ENCODE peak calls at places on chromosomes 7 and 10, in ten cellular contexts. I, G, R, Q, M, K, Y, U, S and V are unnamed samples.

GRCh38 chr10:92126100-92126650 is 164.7 kb downstream of the CPEB3 start:
- DNase-seq in S (no peak), M (no peak), U (no peak), I (no peak), Y (peak), R (no peak), Q (no peak), G (no peak), K (no peak), V (no peak)

GRCh38 chr10:79340646-79341244 is 6.5 kb upstream of the PPIF start:
- DNase-seq in Y (no peak), K (no peak), M (no peak), Q (no peak), G (no peak), R (no peak), U (no peak), I (no peak), S (no peak), V (no peak)

GRCh38 chr10:77592510-77592909 is 45.1 kb downstream of the KCNMA1 start:
- DNase-seq in Q (no peak), K (no peak), U (no peak), I (no peak), R (no peak), G (no peak), M (no peak), Y (no peak), S (no peak), V (no peak)

GRCh38 chr7:22720791-22721786 is 5.9 kb upstream of the IL6 start:
- DNase-seq in U (no peak), I (no peak), S (no peak), G (no peak), K (no peak), Q (no peak), M (no peak), Y (no peak), R (no peak), V (no peak)

GRCh38 chr10:70503776-70504175 is 25.2 kb downstream of the PALD1 start:
- DNase-seq in Q (no peak), R (no peak), G (no peak), U (no peak), M (no peak), Y (peak), I (no peak), K (no peak), S (no peak), V (peak)

GRCh38 chr7:30921951-30922401 is 10.3 kb downstream of the AQP1 start:
- DNase-seq in M (no peak), G (no peak), S (no peak), I (no peak), R (no peak), Y (no peak), Q (no peak), K (no peak), U (no peak), V (no peak)

GRCh38 chr10:130371156-130371555 is 235.0 kb downstream of the GLRX3 start:
- DNase-seq in Y (no peak), Q (no peak), I (no peak), G (no peak), R (no peak), M (no peak), K (no peak), S (no peak), U (no peak), V (no peak)

GRCh38 chr7:38858281-38858884 is 50.6 kb downstream of the VPS41 start:
- DNase-seq in Y (peak), M (no peak), U (no peak), I (peak), K (peak), Q (peak), R (no peak), G (no peak), S (no peak), V (peak)

GRCh38 chr7:66557214-66558200 is 71.2 kb upstream of the KCTD7 start:
- DNase-seq in S (peak), R (peak), M (peak), Q (peak), Y (peak), U (peak), K (peak), G (peak), I (peak), V (peak)

GRCh38 chr7:129684777-129685176 is 73.3 kb downstream of the NRF1 start:
- DNase-seq in K (no peak), U (no peak), R (no peak), Y (peak), Q (peak), I (peak), S (no peak), G (no peak), M (no peak), V (peak)

GRCh38 chr7:130273863-130274262 is 7.2 kb downstream of the CPA2 start:
- DNase-seq in Q (no peak), M (no peak), R (no peak), G (no peak), Y (no peak), K (peak), S (no peak), I (no peak), U (no peak), V (peak)

GRCh38 chr7:74332373-74333176 is 43.4 kb downstream of the CLIP2 start:
- DNase-seq in Y (no peak), K (no peak), Q (no peak), I (no peak), U (no peak), G (no peak), R (no peak), M (no peak), S (no peak), V (no peak)

GRCh38 chr10:65891073-65891981 is 1034.5 kb upstream of the LRRTM3 start:
- DNase-seq in Q (no peak), Y (no peak), S (no peak), G (no peak), R (no peak), I (no peak), K (no peak), U (no peak), M (no peak), V (peak)

GRCh38 chr10:35463878-35464277 is 127.6 kb downstream of the CCNY start:
- DNase-seq in I (no peak), K (no peak), S (no peak), M (no peak), Q (no peak), G (no peak), U (no peak), R (no peak), Y (no peak), V (no peak)

GRCh38 chr10:101894266-101894665 is 50.7 kb upstream of the KCNIP2 start:
- DNase-seq in R (no peak), K (no peak), I (no peak), U (no peak), M (no peak), S (no peak), Y (no peak), Q (no peak), G (no peak), V (no peak)

GRCh38 chr10:15703167-15703880 is 16.4 kb downstream of the ITGA8 start:
- DNase-seq in Y (peak), U (no peak), S (no peak), G (no peak), I (peak), K (no peak), R (no peak), Q (no peak), M (no peak), V (no peak)

GRCh38 chr10:101123085-101123814 is 7.8 kb upstream of the TLX1 start:
- DNase-seq in Y (no peak), S (no peak), R (no peak), K (no peak), G (no peak), Q (no peak), U (no peak), I (no peak), M (no peak), V (peak)

GRCh38 chr10:97116534-97117162 is 69.1 kb downstream of the SLIT1 start:
- DNase-seq in G (no peak), Y (no peak), I (no peak), S (no peak), K (no peak), R (no peak), M (no peak), U (no peak), Q (no peak), V (peak)

GRCh38 chr10:29668628-29669027 is 33.9 kb upstream of the SVIL start:
- DNase-seq in K (no peak), I (peak), S (no peak), M (no peak), G (no peak), U (no peak), Q (no peak), Y (peak), R (no peak), V (no peak)

GRCh38 chr10:111037868-111038267 is 39.0 kb upstream of the ADRA2A start:
- DNase-seq in K (no peak), U (no peak), S (no peak), M (no peak), Q (no peak), Y (peak), G (no peak), R (no peak), I (no peak), V (no peak)

GRCh38 chr10:53598914-53599313 is 826.3 kb upstream of the MBL2 start:
- DNase-seq in Q (no peak), U (no peak), Y (no peak), G (no peak), R (no peak), I (no peak), S (no peak), M (no peak), K (no peak), V (no peak)